ENCODE peak calls at places on chromosomes 16 and 17, in four cellular contexts. M, O, X and B are unnamed samples.

GRCh38 chr16:68656771-68657170 is 11.7 kb downstream of the CDH3 start:
- DNase-seq in X (no peak), O (no peak), M (no peak), B (no peak)

GRCh38 chr16:2060346-2060745 is 12.6 kb downstream of the TSC2 start:
- DNase-seq in X (no peak), O (no peak), M (no peak), B (no peak)

GRCh38 chr16:66468321-66468965 is 41.3 kb downstream of the BEAN1 start:
- DNase-seq in O (no peak), X (no peak), M (no peak), B (no peak)

GRCh38 chr17:1710807-1711553 is 803 bp upstream of the TLCD2 start:
- DNase-seq in O (no peak), X (no peak), M (no peak), B (no peak)

GRCh38 chr16:52634101-52634500 is 87.2 kb upstream of the TOX3 start:
- DNase-seq in O (no peak), M (no peak), X (no peak), B (no peak)

GRCh38 chr16:65176603-65177002 is 54.7 kb upstream of the CDH11 start:
- DNase-seq in O (no peak), X (peak; percentile 93), M (no peak), B (no peak)

GRCh38 chr16:48919791-48920190 is 309.8 kb upstream of the N4BP1 start:
- DNase-seq in X (no peak), O (no peak), M (no peak), B (no peak)

GRCh38 chr17:81665205-81666091 is 957 bp downstream of the OXLD1 start:
- DNase-seq in O (peak; percentile 25), X (peak; percentile 6), M (peak; percentile 47), B (no peak)

GRCh38 chr16:57000271-57001025 is 11.1 kb downstream of the NLRC5 start:
- DNase-seq in M (no peak), O (no peak), X (peak; percentile 97), B (no peak)

GRCh38 chr17:63573634-63574033 is 23.4 kb downstream of the DCAF7 start:
- DNase-seq in X (no peak), O (no peak), M (peak; percentile 6), B (no peak)

GRCh38 chr17:18379246-18380146 is 1.9 kb downstream of the EVPLL start:
- DNase-seq in O (no peak), M (no peak), X (no peak), B (no peak)

GRCh38 chr17:31598388-31598760 is 206.9 kb downstream of the RAB11FIP4 start:
- DNase-seq in X (no peak), M (no peak), O (no peak), B (no peak)

GRCh38 chr17:73279704-73280103 is 18.0 kb upstream of the CPSF4L start:
- DNase-seq in X (no peak), O (no peak), M (no peak), B (no peak)

GRCh38 chr16:85310868-85311585 is 198.8 kb upstream of the CIBAR2 start:
- DNase-seq in X (no peak), O (no peak), M (peak; percentile 76), B (no peak)

GRCh38 chr17:44916059-44916780 is 920 bp upstream of the GFAP start:
- DNase-seq in O (no peak), X (no peak), M (no peak), B (no peak)

GRCh38 chr17:72397687-72398086 is 276.9 kb downstream of the SOX9 start:
- DNase-seq in M (no peak), X (peak; percentile 53), O (no peak), B (no peak)

GRCh38 chr17:50447870-50448573 is 20.7 kb downstream of the CHAD start:
- DNase-seq in M (no peak), O (no peak), X (no peak), B (no peak)

GRCh38 chr17:77889866-77890760 is 68.4 kb upstream of the TNRC6C start:
- DNase-seq in M (no peak), X (no peak), O (no peak), B (no peak)

GRCh38 chr17:80331820-80332219 is 71.2 kb downstream of the RNF213 start:
- DNase-seq in M (no peak), X (no peak), O (no peak), B (no peak)

GRCh38 chr17:63937920-63938319 is 5.8 kb upstream of the CD79B start:
- DNase-seq in O (no peak), M (no peak), X (no peak), B (no peak)

GRCh38 chr16:84730406-84731106 is 30.8 kb downstream of the USP10 start:
- DNase-seq in X (peak; percentile 97), O (no peak), M (no peak), B (no peak)

GRCh38 chr17:56727876-56728617 is 105.7 kb downstream of the C17orf67 start:
- DNase-seq in O (no peak), X (no peak), M (no peak), B (no peak)

GRCh38 chr16:13553453-13553985 is 366.4 kb upstream of the ERCC4 start:
- DNase-seq in M (no peak), O (no peak), X (no peak), B (no peak)

GRCh38 chr17:82372063-82372590 is 562 bp downstream of the UTS2R start:
- DNase-seq in X (no peak), M (no peak), O (no peak), B (no peak)

GRCh38 chr17:42191209-42191608 is 3.1 kb downstream of the GHDC start:
- DNase-seq in M (no peak), O (no peak), X (no peak), B (no peak)

GRCh38 chr17:9924735-9925191 is 19.7 kb upstream of the RCVRN start:
- DNase-seq in O (no peak), X (peak; percentile 75), M (peak; percentile 97), B (peak; percentile 60)

GRCh38 chr17:35796942-35797341 is 1.5 kb upstream of the MMP28 start:
- DNase-seq in X (no peak), O (no peak), M (no peak), B (no peak)

GRCh38 chr16:57735755-57736418 is at the start of gene KATNB1:
- DNase-seq in M (peak; percentile 32), X (no peak), O (no peak), B (no peak)

GRCh38 chr17:8314797-8315739 is 5.0 kb downstream of the ARHGEF15 start:
- DNase-seq in O (no peak), X (no peak), M (no peak), B (no peak)

GRCh38 chr17:79461041-79461440 is 149.8 kb downstream of the RBFOX3 start:
- DNase-seq in M (no peak), O (no peak), X (peak; percentile 11), B (no peak)

GRCh38 chr16:3012246-3012645 is 477 bp upstream of the CLDN9 start:
- DNase-seq in M (peak; percentile 45), O (no peak), X (no peak), B (peak; percentile 81)

GRCh38 chr17:71446635-71447034 is 674.2 kb upstream of the SOX9 start:
- DNase-seq in M (no peak), O (no peak), X (peak; percentile 31), B (no peak)

GRCh38 chr16:67198238-67198734 is 645 bp upstream of the ELMO3 start:
- DNase-seq in X (peak; percentile 29), O (no peak), M (peak; percentile 53), B (peak; percentile 53)

GRCh38 chr17:50283246-50283645 is 9.0 kb downstream of the TMEM92 start:
- DNase-seq in X (no peak), O (no peak), M (no peak), B (no peak)

GRCh38 chr17:51258756-51259573 is 884 bp downstream of the MBTD1 start:
- DNase-seq in M (peak; percentile 20), O (no peak), X (no peak), B (no peak)

GRCh38 chr17:28996554-28997096 is 9.2 kb downstream of the SEZ6 start:
- DNase-seq in X (no peak), O (no peak), M (no peak), B (no peak)

GRCh38 chr17:28958820-28959455 is 7.6 kb upstream of the PHF12 start:
- DNase-seq in M (no peak), O (no peak), X (no peak), B (no peak)